ENCODE peak calls at places on chromosomes 13 and 19, in six cellular contexts. One of them, this sample, is unnamed.

GRCh38 chr13:100668408-100668807 is 6.2 kb downstream of the TMTC4 start:
- DNase-seq in WTC11: no peak
- DNase-seq in brain microvascular endothelial cell: no peak
- DNase-seq in kidney epithelial cell: peak; percentile 45
- DNase-seq in activated naive CD4-positive, alpha-beta T cell: no peak
- DNase-seq in activated T-cell treated with anti-CD3 and anti-CD28 coated beads for 24 hours: no peak
- DNase-seq in this sample: no peak

GRCh38 chr19:14472202-14472961 is 2.8 kb downstream of the PTGER1 start:
- DNase-seq in activated T-cell treated with anti-CD3 and anti-CD28 coated beads for 24 hours: peak; percentile 78
- DNase-seq in WTC11: peak; percentile 91
- DNase-seq in brain microvascular endothelial cell: no peak
- DNase-seq in activated naive CD4-positive, alpha-beta T cell: peak; percentile 91
- DNase-seq in kidney epithelial cell: no peak
- DNase-seq in this sample: no peak

GRCh38 chr13:95020298-95020987 is 280.8 kb downstream of the ABCC4 start:
- DNase-seq in kidney epithelial cell: no peak
- DNase-seq in activated T-cell treated with anti-CD3 and anti-CD28 coated beads for 24 hours: no peak
- DNase-seq in activated naive CD4-positive, alpha-beta T cell: no peak
- DNase-seq in brain microvascular endothelial cell: peak; percentile 39
- DNase-seq in WTC11: no peak
- DNase-seq in this sample: no peak

GRCh38 chr13:113977976-113978375 is 4.1 kb upstream of the C13orf46 start:
- DNase-seq in brain microvascular endothelial cell: no peak
- DNase-seq in activated naive CD4-positive, alpha-beta T cell: no peak
- DNase-seq in activated T-cell treated with anti-CD3 and anti-CD28 coated beads for 24 hours: no peak
- DNase-seq in kidney epithelial cell: no peak
- DNase-seq in WTC11: peak; percentile 4
- DNase-seq in this sample: no peak

GRCh38 chr13:40895715-40896184 is 106.3 kb downstream of the SLC25A15 start:
- DNase-seq in activated naive CD4-positive, alpha-beta T cell: no peak
- DNase-seq in activated T-cell treated with anti-CD3 and anti-CD28 coated beads for 24 hours: no peak
- DNase-seq in brain microvascular endothelial cell: no peak
- DNase-seq in kidney epithelial cell: no peak
- DNase-seq in WTC11: no peak
- DNase-seq in this sample: peak; percentile 4

GRCh38 chr13:108031859-108032258 is 183.5 kb downstream of the LIG4 start:
- DNase-seq in kidney epithelial cell: no peak
- DNase-seq in WTC11: no peak
- DNase-seq in activated T-cell treated with anti-CD3 and anti-CD28 coated beads for 24 hours: no peak
- DNase-seq in brain microvascular endothelial cell: no peak
- DNase-seq in activated naive CD4-positive, alpha-beta T cell: no peak
- DNase-seq in this sample: no peak

GRCh38 chr13:48255954-48256353 is 22.9 kb downstream of the ITM2B start:
- DNase-seq in kidney epithelial cell: no peak
- DNase-seq in WTC11: no peak
- DNase-seq in activated naive CD4-positive, alpha-beta T cell: no peak
- DNase-seq in brain microvascular endothelial cell: no peak
- DNase-seq in activated T-cell treated with anti-CD3 and anti-CD28 coated beads for 24 hours: no peak
- DNase-seq in this sample: no peak

GRCh38 chr19:49564616-49565045 is 15.7 kb downstream of the NOSIP start:
- DNase-seq in activated T-cell treated with anti-CD3 and anti-CD28 coated beads for 24 hours: no peak
- DNase-seq in WTC11: no peak
- DNase-seq in kidney epithelial cell: no peak
- DNase-seq in brain microvascular endothelial cell: no peak
- DNase-seq in activated naive CD4-positive, alpha-beta T cell: no peak
- DNase-seq in this sample: no peak

GRCh38 chr13:34166406-34166805 is 348.5 kb downstream of the RFC3 start:
- DNase-seq in activated T-cell treated with anti-CD3 and anti-CD28 coated beads for 24 hours: no peak
- DNase-seq in activated naive CD4-positive, alpha-beta T cell: no peak
- DNase-seq in WTC11: no peak
- DNase-seq in kidney epithelial cell: no peak
- DNase-seq in brain microvascular endothelial cell: no peak
- DNase-seq in this sample: no peak

GRCh38 chr13:51534075-51534817 is 50.0 kb upstream of the WDFY2 start:
- DNase-seq in activated naive CD4-positive, alpha-beta T cell: no peak
- DNase-seq in brain microvascular endothelial cell: no peak
- DNase-seq in kidney epithelial cell: no peak
- DNase-seq in WTC11: no peak
- DNase-seq in activated T-cell treated with anti-CD3 and anti-CD28 coated beads for 24 hours: no peak
- DNase-seq in this sample: no peak

GRCh38 chr13:112928958-112929777 is 39.8 kb upstream of the MCF2L start:
- DNase-seq in WTC11: no peak
- DNase-seq in activated T-cell treated with anti-CD3 and anti-CD28 coated beads for 24 hours: no peak
- DNase-seq in activated naive CD4-positive, alpha-beta T cell: no peak
- DNase-seq in brain microvascular endothelial cell: peak; percentile 10
- DNase-seq in kidney epithelial cell: no peak
- DNase-seq in this sample: no peak

GRCh38 chr19:18390075-18390909 is 4.3 kb downstream of the GDF15 start:
- DNase-seq in activated naive CD4-positive, alpha-beta T cell: no peak
- DNase-seq in WTC11: no peak
- DNase-seq in brain microvascular endothelial cell: no peak
- DNase-seq in kidney epithelial cell: no peak
- DNase-seq in activated T-cell treated with anti-CD3 and anti-CD28 coated beads for 24 hours: no peak
- DNase-seq in this sample: no peak

GRCh38 chr13:66461021-66461420 is 769.1 kb downstream of the PCDH9 start:
- DNase-seq in activated T-cell treated with anti-CD3 and anti-CD28 coated beads for 24 hours: no peak
- DNase-seq in WTC11: no peak
- DNase-seq in kidney epithelial cell: no peak
- DNase-seq in activated naive CD4-positive, alpha-beta T cell: no peak
- DNase-seq in brain microvascular endothelial cell: no peak
- DNase-seq in this sample: no peak

GRCh38 chr19:53945998-53946397 is 16.7 kb upstream of the CACNG8 start:
- DNase-seq in kidney epithelial cell: no peak
- DNase-seq in activated T-cell treated with anti-CD3 and anti-CD28 coated beads for 24 hours: no peak
- DNase-seq in activated naive CD4-positive, alpha-beta T cell: no peak
- DNase-seq in WTC11: no peak
- DNase-seq in brain microvascular endothelial cell: no peak
- DNase-seq in this sample: no peak

GRCh38 chr13:33270906-33271538 is 14.5 kb downstream of the STARD13 start:
- DNase-seq in activated naive CD4-positive, alpha-beta T cell: no peak
- DNase-seq in kidney epithelial cell: no peak
- DNase-seq in WTC11: no peak
- DNase-seq in brain microvascular endothelial cell: no peak
- DNase-seq in activated T-cell treated with anti-CD3 and anti-CD28 coated beads for 24 hours: no peak
- DNase-seq in this sample: no peak

GRCh38 chr13:26946675-26947342 is 186.2 kb upstream of the GPR12 start:
- DNase-seq in activated naive CD4-positive, alpha-beta T cell: no peak
- DNase-seq in activated T-cell treated with anti-CD3 and anti-CD28 coated beads for 24 hours: no peak
- DNase-seq in kidney epithelial cell: no peak
- DNase-seq in WTC11: no peak
- DNase-seq in brain microvascular endothelial cell: peak; percentile 31
- DNase-seq in this sample: no peak

GRCh38 chr13:28470286-28470685 is 24.6 kb downstream of the FLT1 start:
- DNase-seq in kidney epithelial cell: no peak
- DNase-seq in activated T-cell treated with anti-CD3 and anti-CD28 coated beads for 24 hours: no peak
- DNase-seq in WTC11: no peak
- DNase-seq in brain microvascular endothelial cell: no peak
- DNase-seq in activated naive CD4-positive, alpha-beta T cell: no peak
- DNase-seq in this sample: no peak

GRCh38 chr19:46629546-46630025 is 4.7 kb upstream of the PTGIR start:
- DNase-seq in activated naive CD4-positive, alpha-beta T cell: no peak
- DNase-seq in WTC11: no peak
- DNase-seq in brain microvascular endothelial cell: no peak
- DNase-seq in kidney epithelial cell: no peak
- DNase-seq in activated T-cell treated with anti-CD3 and anti-CD28 coated beads for 24 hours: no peak
- DNase-seq in this sample: no peak

This sample was measured in keratinocyte.